ENCODE peak calls at places on chromosomes 5 and 9, in four cellular contexts. O is endothelial cell, S is transverse colon, W is uterus. F is an unnamed sample.
A peak's percentile ranks its signal among the peaks of the same experiment; 100 is the strongest.

GRCh38 chr5:93611900-93612898 is 29.2 kb downstream of the NR2F1 start:
- DNase-seq in S (no peak), O (no peak), W (no peak), F (no peak)

GRCh38 chr9:22158983-22159382 is 149.9 kb upstream of the CDKN2B start:
- DNase-seq in W (peak; percentile 29), O (peak; percentile 12), S (peak; percentile 18), F (no peak)

GRCh38 chr5:41869150-41869738 is 981 bp downstream of the OXCT1 start:
- DNase-seq in S (peak; percentile 11), W (peak; percentile 77), O (peak; percentile 3), F (no peak)

GRCh38 chr5:96348536-96348935 is 84.5 kb downstream of the PCSK1 start:
- DNase-seq in W (no peak), O (no peak), S (no peak), F (no peak)

GRCh38 chr5:142292808-142293207 is 32.0 kb downstream of the SPRY4 start:
- DNase-seq in W (no peak), O (no peak), S (no peak), F (no peak)

GRCh38 chr5:140882591-140882899 is 621 bp downstream of the PCDHA13 start:
- DNase-seq in W (no peak), S (no peak), O (peak; percentile 54), F (no peak)

GRCh38 chr9:124797343-124798103 is 20.6 kb downstream of the OLFML2A start:
- DNase-seq in O (no peak), S (no peak), W (peak; percentile 70), F (no peak)

GRCh38 chr5:82327961-82328360 is 49.8 kb upstream of the RPS23 start:
- DNase-seq in W (no peak), S (no peak), O (no peak), F (no peak)

GRCh38 chr9:126805546-126806262 is 864 bp downstream of the ZBTB43 start:
- DNase-seq in O (no peak), S (peak; percentile 74), W (no peak), F (peak; percentile 63)

GRCh38 chr5:149857499-149857898 is 87.1 kb downstream of the PDE6A start:
- DNase-seq in W (peak; percentile 32), O (no peak), S (peak; percentile 96), F (no peak)

GRCh38 chr5:3862906-3863305 is 267.3 kb downstream of the IRX1 start:
- DNase-seq in S (no peak), O (no peak), W (no peak), F (no peak)

GRCh38 chr5:9239071-9239470 is 306.8 kb downstream of the SEMA5A start:
- DNase-seq in W (no peak), O (no peak), S (no peak), F (no peak)

GRCh38 chr5:109692011-109692410 is 2.3 kb downstream of the MAN2A1 start:
- DNase-seq in O (no peak), S (no peak), W (no peak), F (no peak)

GRCh38 chr9:74874220-74874619 is 13.5 kb downstream of the TRPM6 start:
- DNase-seq in W (no peak), O (no peak), S (no peak), F (no peak)

GRCh38 chr5:101440173-101440572 is 537.1 kb upstream of the ST8SIA4 start:
- DNase-seq in W (no peak), O (no peak), S (no peak), F (no peak)

GRCh38 chr5:10849278-10849677 is 88.2 kb upstream of the DAP start:
- DNase-seq in W (no peak), O (no peak), S (no peak), F (no peak)

GRCh38 chr5:154517181-154517580 is 39.2 kb upstream of the HAND1 start:
- DNase-seq in W (no peak), S (no peak), O (no peak), F (no peak)

GRCh38 chr9:133834080-133834976 is 96.2 kb upstream of the SARDH start:
- DNase-seq in S (no peak), W (no peak), O (no peak), F (no peak)

GRCh38 chr9:34139477-34140146 is 13.1 kb upstream of the DCAF12 start:
- DNase-seq in O (no peak), W (no peak), S (peak; percentile 16), F (no peak)

GRCh38 chr5:123099514-123100151 is 10.6 kb downstream of the PRDM6 start:
- DNase-seq in W (no peak), O (peak; percentile 59), S (no peak), F (no peak)

GRCh38 chr9:136248951-136249880 is 3.6 kb upstream of the QSOX2 start:
- DNase-seq in S (no peak), O (no peak), W (no peak), F (no peak)

DNA sequence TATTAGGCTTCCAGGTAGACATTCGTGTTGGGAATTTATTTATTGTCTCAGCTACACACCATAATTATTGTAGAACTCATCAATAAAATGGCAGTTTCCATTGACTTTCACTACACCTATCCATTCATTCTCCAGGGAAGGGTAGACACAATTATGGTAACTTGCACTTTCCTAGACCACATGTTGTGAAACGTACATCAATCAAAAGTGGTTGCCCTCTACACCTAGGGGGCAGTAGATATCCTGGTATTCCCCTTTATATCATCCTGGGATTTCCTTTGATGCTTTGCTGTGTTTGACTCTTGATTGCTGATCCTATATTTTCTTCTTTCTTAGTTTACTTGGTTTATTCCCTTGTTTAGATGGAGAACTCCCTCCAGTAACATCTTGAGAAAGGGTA is 47.9 kb downstream of the ADGRV1 start:
- DNase-seq in S (no peak), W (no peak), O (no peak), F (no peak)
- TF ChIP-seq CTCF in S (no peak), W (no peak), O (peak; percentile 41), F (no peak)

GRCh38 chr5:177554474-177555111 is at the start of gene FAM193B:
- DNase-seq in O (peak; percentile 96), W (peak; percentile 95), S (peak; percentile 97), F (peak; percentile 98)
- TF ChIP-seq CTCF in O (peak; percentile 17), W (peak; percentile 35), S (no peak), F (peak; percentile 30)

GRCh38 chr9:36793277-36793676 is 220.6 kb downstream of the MELK start:
- DNase-seq in S (no peak), W (no peak), O (no peak), F (no peak)
- TF ChIP-seq CTCF in S (no peak), W (no peak), O (peak; percentile 69), F (no peak)

DNA sequence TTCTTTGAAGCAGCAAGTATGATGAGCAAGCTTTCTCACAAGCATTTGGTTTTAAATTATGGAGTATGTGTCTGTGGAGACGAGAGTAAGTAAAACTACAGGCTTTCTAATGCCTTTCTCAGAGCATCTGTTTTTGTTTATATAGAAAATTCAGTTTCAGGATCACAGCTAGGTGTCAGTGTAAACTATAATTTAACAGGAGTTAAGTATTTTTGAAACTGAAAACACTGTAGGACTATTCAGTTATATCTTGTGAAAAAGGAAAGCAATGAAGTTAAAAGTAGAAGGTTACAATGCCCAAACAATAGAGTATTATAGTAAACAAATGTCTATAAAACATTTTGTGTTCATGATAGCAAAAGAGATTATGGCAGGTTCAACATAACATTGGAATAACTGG is 88.6 kb downstream of the JAK2 start:
- DNase-seq in O (no peak), S (no peak), W (no peak), F (no peak)
- TF ChIP-seq CTCF in O (no peak), S (no peak), W (no peak), F (peak; percentile 22)

GRCh38 chr5:130912088-130912487 is 253.0 kb downstream of the HINT1 start:
- DNase-seq in O (no peak), W (no peak), S (no peak), F (no peak)
- TF ChIP-seq CTCF in O (no peak), W (no peak), S (no peak), F (peak; percentile 31)

GRCh38 chr9:87668222-87668621 is 57.7 kb upstream of the CTSL start:
- DNase-seq in O (no peak), S (no peak), W (no peak), F (no peak)

GRCh38 chr9:87664153-87665060 is 61.5 kb upstream of the CTSL start:
- DNase-seq in O (no peak), W (no peak), S (no peak), F (no peak)

GRCh38 chr9:87668722-87669121 is 57.2 kb upstream of the CTSL start:
- DNase-seq in W (no peak), S (no peak), O (no peak), F (no peak)

GRCh38 chr9:87665516-87665915 is 60.4 kb upstream of the CTSL start:
- DNase-seq in O (no peak), W (no peak), S (no peak), F (no peak)

DNA sequence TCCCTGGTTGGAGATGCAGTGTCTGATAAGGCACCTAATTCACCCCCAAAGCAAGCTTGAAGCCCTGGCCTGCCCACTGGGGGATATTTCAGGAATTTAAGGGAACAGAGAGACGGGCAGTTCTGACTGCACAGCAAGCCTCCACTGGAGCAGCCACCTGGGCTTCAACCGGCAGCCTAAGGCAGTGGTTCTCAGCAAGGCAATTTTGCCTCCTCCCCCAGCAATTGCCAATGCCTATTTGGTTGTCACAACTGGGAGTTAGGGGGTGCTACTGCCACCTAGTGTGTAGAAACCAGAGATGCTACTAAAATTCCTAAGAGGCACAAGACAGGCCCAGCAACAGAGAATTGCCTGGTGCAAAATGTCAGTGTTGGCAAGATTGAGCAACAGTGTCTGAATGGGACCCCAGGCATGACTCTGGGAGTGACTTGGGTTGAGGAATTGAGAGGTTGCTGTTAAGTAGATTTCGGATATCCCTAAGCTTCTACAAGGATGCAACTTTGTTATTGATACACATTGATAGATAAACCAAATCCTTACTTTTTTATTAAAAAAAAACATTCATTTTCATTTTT is 58.7 kb upstream of the CTSL start:
- DNase-seq in S (no peak), O (no peak), W (no peak), F (no peak)
- TF ChIP-seq CTCF in S (peak; percentile 9), O (no peak), W (no peak), F (peak; percentile 51)

GRCh38 chr5:179732918-179733763 is 519 bp downstream of the MAML1 start:
- DNase-seq in W (peak; percentile 22), S (peak; percentile 36), O (peak; percentile 47), F (peak; percentile 86)
- TF ChIP-seq CTCF in W (no peak), S (no peak), O (no peak), F (no peak)

GRCh38 chr5:34657550-34657921 is 1.4 kb downstream of the RAI14 start:
- DNase-seq in S (peak; percentile 13), O (peak; percentile 59), W (peak; percentile 35), F (no peak)

GRCh38 chr5:34655354-34655991 is 655 bp upstream of the RAI14 start:
- DNase-seq in S (peak; percentile 51), O (peak; percentile 42), W (peak; percentile 57), F (no peak)

GRCh38 chr5:34656700-34657549 is 797 bp downstream of the RAI14 start:
- DNase-seq in W (peak; percentile 45), S (peak; percentile 13), O (peak; percentile 31), F (no peak)

GRCh38 chr5:34658023-34658422 is 1.9 kb downstream of the RAI14 start:
- DNase-seq in W (no peak), O (no peak), S (no peak), F (no peak)

DNA sequence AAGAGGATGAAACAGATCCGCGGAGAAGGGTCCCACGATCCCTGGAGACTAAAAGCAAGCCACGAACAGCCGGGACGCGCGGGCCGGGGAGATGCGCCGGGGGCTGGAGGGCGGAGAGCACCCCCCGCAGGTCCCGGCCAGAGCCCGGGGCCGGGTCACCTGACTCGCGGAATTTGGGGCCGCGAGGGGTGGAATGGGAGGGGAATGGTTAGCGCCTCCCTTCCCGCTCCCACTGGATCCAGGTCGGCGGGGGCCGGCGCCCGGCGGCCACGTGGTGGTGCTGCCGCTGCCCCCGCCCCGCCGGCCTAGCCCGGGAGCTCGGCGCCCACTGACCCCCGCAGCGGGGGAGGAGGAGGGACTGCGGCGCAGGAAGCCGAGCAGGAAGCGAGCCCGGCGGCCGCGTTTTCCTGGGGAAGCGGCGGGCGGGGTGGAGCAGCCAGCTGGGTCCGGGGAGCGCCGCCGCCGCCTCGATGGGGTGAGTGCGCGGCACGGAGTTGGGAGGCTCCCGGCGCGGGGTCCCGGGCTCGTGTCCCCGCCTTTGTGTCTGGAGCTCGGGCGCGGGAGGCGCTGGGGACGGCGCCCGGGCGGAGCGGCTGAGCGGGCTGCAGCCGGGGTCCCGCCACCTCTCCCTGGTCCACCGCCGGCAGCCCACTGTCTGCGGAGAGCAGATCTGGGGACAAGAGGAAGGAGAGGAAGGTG is at the start of gene RAI14:
- DNase-seq in O (peak; percentile 87), S (peak; percentile 73), W (peak; percentile 89), F (peak; percentile 91)
- TF ChIP-seq CTCF in O (no peak), S (no peak), W (peak; percentile 30), F (no peak)

F was measured in osteocyte.